ENCODE peak calls at places on chromosomes 1 and 21, in nine cellular contexts. One of them, this sample, is unnamed.

GRCh38 chr21:27149034-27149433 is 182.1 kb upstream of the ADAMTS5 start:
- DNase-seq in OCI-LY7: no peak
- DNase-seq in tibial nerve: no peak
- DNase-seq in fibroblast of lung: no peak
- DNase-seq in right cardiac atrium: no peak
- DNase-seq in mesenchymal stem cell: no peak
- DNase-seq in uterus: no peak
- DNase-seq in osteoblast: no peak
- DNase-seq in IMR-90: peak; percentile 24
- DNase-seq in this sample: no peak

GRCh38 chr1:67525053-67525760 is 95.0 kb upstream of the SERBP1 start:
- DNase-seq in OCI-LY7: no peak
- DNase-seq in tibial nerve: no peak
- DNase-seq in fibroblast of lung: no peak
- DNase-seq in right cardiac atrium: no peak
- DNase-seq in mesenchymal stem cell: no peak
- DNase-seq in uterus: no peak
- DNase-seq in osteoblast: no peak
- DNase-seq in IMR-90: no peak
- DNase-seq in this sample: no peak

GRCh38 chr1:245915406-245915805 is 591.7 kb downstream of the SMYD3 start:
- DNase-seq in OCI-LY7: no peak
- DNase-seq in tibial nerve: no peak
- DNase-seq in fibroblast of lung: no peak
- DNase-seq in right cardiac atrium: no peak
- DNase-seq in mesenchymal stem cell: no peak
- DNase-seq in uterus: no peak
- DNase-seq in osteoblast: no peak
- DNase-seq in IMR-90: no peak
- DNase-seq in this sample: no peak

GRCh38 chr1:223201967-223202366 is 58.9 kb upstream of the TLR5 start:
- DNase-seq in OCI-LY7: no peak
- DNase-seq in tibial nerve: no peak
- DNase-seq in fibroblast of lung: no peak
- DNase-seq in right cardiac atrium: no peak
- DNase-seq in mesenchymal stem cell: no peak
- DNase-seq in uterus: no peak
- DNase-seq in osteoblast: no peak
- DNase-seq in IMR-90: no peak
- DNase-seq in this sample: no peak

GRCh38 chr1:72851597-72851996 is 569.3 kb upstream of the NEGR1 start:
- DNase-seq in OCI-LY7: no peak
- DNase-seq in tibial nerve: no peak
- DNase-seq in fibroblast of lung: no peak
- DNase-seq in right cardiac atrium: no peak
- DNase-seq in mesenchymal stem cell: no peak
- DNase-seq in uterus: no peak
- DNase-seq in osteoblast: no peak
- DNase-seq in IMR-90: no peak
- DNase-seq in this sample: no peak

GRCh38 chr1:118990513-118991131 is 2.5 kb upstream of the TBX15 start:
- DNase-seq in OCI-LY7: no peak
- DNase-seq in tibial nerve: no peak
- DNase-seq in fibroblast of lung: no peak
- DNase-seq in right cardiac atrium: no peak
- DNase-seq in mesenchymal stem cell: no peak
- DNase-seq in uterus: no peak
- DNase-seq in osteoblast: no peak
- DNase-seq in IMR-90: no peak
- DNase-seq in this sample: no peak

GRCh38 chr21:37445228-37445627 is 78.7 kb downstream of the DYRK1A start:
- DNase-seq in OCI-LY7: no peak
- DNase-seq in tibial nerve: no peak
- DNase-seq in fibroblast of lung: peak; percentile 30
- DNase-seq in right cardiac atrium: no peak
- DNase-seq in mesenchymal stem cell: peak; percentile 41
- DNase-seq in uterus: peak; percentile 36
- DNase-seq in osteoblast: peak; percentile 65
- DNase-seq in IMR-90: peak; percentile 62
- DNase-seq in this sample: no peak

GRCh38 chr1:159091547-159092397 is 15.2 kb upstream of the AIM2 start:
- DNase-seq in OCI-LY7: no peak
- DNase-seq in tibial nerve: no peak
- DNase-seq in fibroblast of lung: peak; percentile 85
- DNase-seq in right cardiac atrium: no peak
- DNase-seq in mesenchymal stem cell: peak; percentile 76
- DNase-seq in uterus: no peak
- DNase-seq in osteoblast: peak; percentile 70
- DNase-seq in IMR-90: peak; percentile 86
- DNase-seq in this sample: peak; percentile 57

GRCh38 chr1:202932476-202932875 is 5.4 kb upstream of the KLHL12 start:
- DNase-seq in OCI-LY7: no peak
- DNase-seq in tibial nerve: no peak
- DNase-seq in fibroblast of lung: no peak
- DNase-seq in right cardiac atrium: no peak
- DNase-seq in mesenchymal stem cell: no peak
- DNase-seq in uterus: no peak
- DNase-seq in osteoblast: no peak
- DNase-seq in IMR-90: no peak
- DNase-seq in this sample: no peak

GRCh38 chr1:179953974-179954493 is 576 bp upstream of the CEP350 start:
- DNase-seq in OCI-LY7: peak; percentile 71
- DNase-seq in tibial nerve: peak; percentile 70
- DNase-seq in fibroblast of lung: no peak
- DNase-seq in right cardiac atrium: peak; percentile 50
- DNase-seq in mesenchymal stem cell: no peak
- DNase-seq in uterus: peak; percentile 59
- DNase-seq in osteoblast: peak; percentile 85
- DNase-seq in IMR-90: peak; percentile 51
- DNase-seq in this sample: no peak

GRCh38 chr1:210057593-210057992 is 119.6 kb downstream of the SYT14 start:
- DNase-seq in OCI-LY7: no peak
- DNase-seq in tibial nerve: no peak
- DNase-seq in fibroblast of lung: no peak
- DNase-seq in right cardiac atrium: no peak
- DNase-seq in mesenchymal stem cell: no peak
- DNase-seq in uterus: no peak
- DNase-seq in osteoblast: no peak
- DNase-seq in IMR-90: no peak
- DNase-seq in this sample: no peak

GRCh38 chr1:48356901-48357300 is 115.1 kb downstream of the SPATA6 start:
- DNase-seq in OCI-LY7: no peak
- DNase-seq in tibial nerve: no peak
- DNase-seq in fibroblast of lung: peak; percentile 9
- DNase-seq in right cardiac atrium: no peak
- DNase-seq in mesenchymal stem cell: no peak
- DNase-seq in uterus: no peak
- DNase-seq in osteoblast: no peak
- DNase-seq in IMR-90: no peak
- DNase-seq in this sample: no peak

GRCh38 chr1:69221492-69221990 is 346.2 kb upstream of the LRRC7 start:
- DNase-seq in OCI-LY7: no peak
- DNase-seq in tibial nerve: no peak
- DNase-seq in fibroblast of lung: no peak
- DNase-seq in right cardiac atrium: no peak
- DNase-seq in mesenchymal stem cell: no peak
- DNase-seq in uterus: no peak
- DNase-seq in osteoblast: no peak
- DNase-seq in IMR-90: no peak
- DNase-seq in this sample: peak; percentile 1

DNA sequence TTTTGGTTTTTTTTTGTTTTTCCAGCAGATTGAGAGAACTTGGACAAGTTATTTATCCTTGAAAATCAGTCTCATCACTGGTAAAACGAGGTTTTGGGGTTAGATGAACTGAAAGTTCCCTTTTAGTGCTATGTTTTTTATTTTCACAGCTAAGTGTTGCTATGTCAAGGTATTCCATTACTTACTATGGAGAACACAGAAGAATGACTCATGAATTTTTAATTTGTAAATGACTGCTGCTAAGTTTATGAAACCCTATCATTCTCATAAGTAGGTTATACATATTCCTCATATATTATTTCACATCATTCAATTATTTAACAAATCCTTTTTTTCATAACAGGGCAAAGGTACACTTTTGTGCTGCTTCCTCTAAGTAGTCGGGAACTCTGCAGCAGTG is 52.2 kb upstream of the ATP1A1 start:
- DNase-seq in OCI-LY7: no peak
- DNase-seq in tibial nerve: no peak
- DNase-seq in fibroblast of lung: no peak
- DNase-seq in right cardiac atrium: no peak
- DNase-seq in mesenchymal stem cell: no peak
- DNase-seq in uterus: no peak
- DNase-seq in osteoblast: no peak
- DNase-seq in IMR-90: no peak
- DNase-seq in this sample: no peak
- H3K27ac ChIP-seq in OCI-LY7: no peak overlapping the region
- H3K27ac ChIP-seq in tibial nerve: no peak overlapping the region
- H3K27ac ChIP-seq in fibroblast of lung: no peak overlapping the region
- H3K27ac ChIP-seq in right cardiac atrium: no peak overlapping the region
- H3K27ac ChIP-seq in mesenchymal stem cell: no peak overlapping the region
- H3K27ac ChIP-seq in uterus: no peak overlapping the region
- H3K27ac ChIP-seq in osteoblast: no peak overlapping the region
- H3K27ac ChIP-seq in IMR-90: no peak overlapping the region
- H3K27ac ChIP-seq in this sample: no peak overlapping the region

DNA sequence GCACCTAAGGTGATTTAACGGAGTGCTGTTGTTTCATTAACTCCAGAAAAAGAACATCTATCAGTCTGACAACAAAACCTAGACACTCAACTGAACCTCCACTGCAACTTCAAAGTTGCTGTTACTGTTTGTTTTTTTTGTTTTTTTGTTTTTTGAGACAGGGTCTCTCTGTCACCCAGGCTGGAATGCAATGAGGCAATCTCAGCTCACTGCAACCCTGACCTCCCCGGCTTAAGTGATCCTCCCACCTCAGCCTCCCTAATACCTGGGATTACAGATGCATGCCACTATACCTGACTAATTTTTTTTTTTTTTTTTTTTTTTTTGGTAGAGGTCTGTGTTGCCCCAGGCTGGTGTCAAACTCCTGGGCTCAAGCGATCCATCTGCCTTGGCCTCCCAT is 66.7 kb upstream of the SDC3 start:
- DNase-seq in OCI-LY7: no peak
- DNase-seq in tibial nerve: no peak
- DNase-seq in fibroblast of lung: no peak
- DNase-seq in right cardiac atrium: no peak
- DNase-seq in mesenchymal stem cell: no peak
- DNase-seq in uterus: no peak
- DNase-seq in osteoblast: no peak
- DNase-seq in IMR-90: no peak
- DNase-seq in this sample: no peak
- H3K27ac ChIP-seq in OCI-LY7: no peak overlapping the region
- H3K27ac ChIP-seq in tibial nerve: no peak overlapping the region
- H3K27ac ChIP-seq in fibroblast of lung: no peak overlapping the region
- H3K27ac ChIP-seq in right cardiac atrium: no peak overlapping the region
- H3K27ac ChIP-seq in mesenchymal stem cell: peak overlapping the region; percentile 73
- H3K27ac ChIP-seq in uterus: no peak overlapping the region
- H3K27ac ChIP-seq in osteoblast: no peak overlapping the region
- H3K27ac ChIP-seq in IMR-90: no peak overlapping the region
- H3K27ac ChIP-seq in this sample: no peak overlapping the region

DNA sequence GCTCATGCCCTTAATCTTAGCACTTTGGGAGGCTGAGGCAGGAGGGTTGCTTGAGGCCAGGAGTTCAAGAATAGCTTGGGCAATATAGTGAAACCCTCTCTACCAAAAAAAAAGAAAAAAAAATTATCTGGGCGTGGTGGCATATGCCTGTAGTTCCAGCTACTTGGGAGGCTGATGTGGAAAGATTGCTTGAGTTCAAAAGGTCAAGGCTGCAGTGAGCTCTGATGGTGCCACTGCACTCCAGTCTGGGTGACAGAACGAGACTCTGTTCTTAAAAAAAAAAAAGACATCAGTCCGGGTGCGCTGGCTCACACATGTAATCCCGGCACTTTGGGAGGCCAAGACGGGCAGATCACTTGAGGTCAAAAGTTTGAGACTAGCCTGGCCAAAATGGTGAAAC is 251.1 kb upstream of the CACYBP start:
- DNase-seq in OCI-LY7: no peak
- DNase-seq in tibial nerve: no peak
- DNase-seq in fibroblast of lung: no peak
- DNase-seq in right cardiac atrium: peak; percentile 14
- DNase-seq in mesenchymal stem cell: no peak
- DNase-seq in uterus: no peak
- DNase-seq in osteoblast: no peak
- DNase-seq in IMR-90: no peak
- DNase-seq in this sample: no peak
- H3K27ac ChIP-seq in OCI-LY7: no peak overlapping the region
- H3K27ac ChIP-seq in tibial nerve: no peak overlapping the region
- H3K27ac ChIP-seq in fibroblast of lung: no peak overlapping the region
- H3K27ac ChIP-seq in right cardiac atrium: no peak overlapping the region
- H3K27ac ChIP-seq in mesenchymal stem cell: no peak overlapping the region
- H3K27ac ChIP-seq in uterus: no peak overlapping the region
- H3K27ac ChIP-seq in osteoblast: no peak overlapping the region
- H3K27ac ChIP-seq in IMR-90: no peak overlapping the region
- H3K27ac ChIP-seq in this sample: no peak overlapping the region

GRCh38 chr1:25647106-25647505 is 30.5 kb downstream of the MAN1C1 start:
- DNase-seq in OCI-LY7: no peak
- DNase-seq in tibial nerve: no peak
- DNase-seq in fibroblast of lung: no peak
- DNase-seq in right cardiac atrium: no peak
- DNase-seq in mesenchymal stem cell: no peak
- DNase-seq in uterus: no peak
- DNase-seq in osteoblast: no peak
- DNase-seq in IMR-90: no peak
- DNase-seq in this sample: no peak

GRCh38 chr1:25643962-25644361 is 27.4 kb downstream of the MAN1C1 start:
- DNase-seq in OCI-LY7: no peak
- DNase-seq in tibial nerve: no peak
- DNase-seq in fibroblast of lung: no peak
- DNase-seq in right cardiac atrium: no peak
- DNase-seq in mesenchymal stem cell: no peak
- DNase-seq in uterus: no peak
- DNase-seq in osteoblast: no peak
- DNase-seq in IMR-90: no peak
- DNase-seq in this sample: no peak

GRCh38 chr1:25642710-25643109 is 26.1 kb downstream of the MAN1C1 start:
- DNase-seq in OCI-LY7: no peak
- DNase-seq in tibial nerve: no peak
- DNase-seq in fibroblast of lung: peak; percentile 65
- DNase-seq in right cardiac atrium: peak; percentile 65
- DNase-seq in mesenchymal stem cell: no peak
- DNase-seq in uterus: no peak
- DNase-seq in osteoblast: peak; percentile 88
- DNase-seq in IMR-90: peak; percentile 70
- DNase-seq in this sample: no peak

GRCh38 chr1:25645641-25646400 is 29.2 kb downstream of the MAN1C1 start:
- DNase-seq in OCI-LY7: no peak
- DNase-seq in tibial nerve: no peak
- DNase-seq in fibroblast of lung: no peak
- DNase-seq in right cardiac atrium: no peak
- DNase-seq in mesenchymal stem cell: no peak
- DNase-seq in uterus: no peak
- DNase-seq in osteoblast: no peak
- DNase-seq in IMR-90: no peak
- DNase-seq in this sample: no peak

DNA sequence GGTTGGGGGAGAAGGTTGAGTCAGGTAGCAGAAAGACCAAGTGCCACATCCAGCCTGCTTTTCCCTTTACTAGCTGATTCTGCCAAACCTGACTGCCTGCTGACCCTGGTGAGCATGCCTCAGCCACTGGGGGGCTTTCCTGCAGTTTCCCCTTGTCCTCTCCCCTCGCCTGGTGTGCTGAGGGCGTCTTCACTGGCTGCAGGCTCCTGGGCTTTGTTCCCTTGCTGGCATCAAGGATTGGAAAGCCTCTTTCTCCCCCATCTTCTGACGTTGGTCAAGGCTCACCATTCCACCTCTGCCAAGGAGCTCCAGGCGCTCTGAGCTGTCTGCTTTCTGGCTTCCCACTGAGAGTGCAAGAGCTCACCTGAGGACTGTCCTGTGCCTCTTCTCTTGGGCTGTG is 28.4 kb downstream of the MAN1C1 start:
- DNase-seq in OCI-LY7: no peak
- DNase-seq in tibial nerve: no peak
- DNase-seq in fibroblast of lung: no peak
- DNase-seq in right cardiac atrium: no peak
- DNase-seq in mesenchymal stem cell: no peak
- DNase-seq in uterus: no peak
- DNase-seq in osteoblast: peak; percentile 70
- DNase-seq in IMR-90: no peak
- DNase-seq in this sample: no peak
- H3K27ac ChIP-seq in OCI-LY7: no peak overlapping the region
- H3K27ac ChIP-seq in tibial nerve: no peak overlapping the region
- H3K27ac ChIP-seq in fibroblast of lung: no peak overlapping the region
- H3K27ac ChIP-seq in right cardiac atrium: no peak overlapping the region
- H3K27ac ChIP-seq in mesenchymal stem cell: no peak overlapping the region
- H3K27ac ChIP-seq in uterus: no peak overlapping the region
- H3K27ac ChIP-seq in osteoblast: no peak overlapping the region
- H3K27ac ChIP-seq in IMR-90: no peak overlapping the region
- H3K27ac ChIP-seq in this sample: no peak overlapping the region

This sample was measured in RWPE1.